ENCODE peak calls at places on chromosomes 1 and 21, in six cellular contexts. G is suprapubic skin, O is HCT116, V is GM12891, I is transverse colon, P is HepG2. X is an unnamed sample.

GRCh38 chr1:201241716-201242115 is 41.6 kb upstream of the PKP1 start:
- DNase-seq in G (no peak), O (no peak), V (no peak), I (no peak), P (no peak), X (no peak)

GRCh38 chr1:4375812-4376211 is 278.6 kb upstream of the AJAP1 start:
- DNase-seq in G (no peak), O (no peak), V (no peak), I (no peak), P (no peak), X (no peak)

GRCh38 chr1:175000697-175001187 is 995 bp downstream of the CACYBP start:
- DNase-seq in G (no peak), O (no peak), V (no peak), I (no peak), P (no peak), X (no peak)

GRCh38 chr1:237938553-237938952 is 47.8 kb upstream of the ZP4 start:
- DNase-seq in G (no peak), O (no peak), V (no peak), I (peak), P (no peak), X (no peak)

GRCh38 chr1:212545941-212546638 is 62.5 kb upstream of the ATF3 start:
- DNase-seq in G (no peak), O (no peak), V (no peak), I (no peak), P (no peak), X (no peak)

GRCh38 chr21:36730291-36731281 is 31.7 kb downstream of the SIM2 start:
- DNase-seq in G (no peak), O (no peak), V (no peak), I (no peak), P (peak), X (no peak)

GRCh38 chr1:35644204-35644603 is 2.9 kb upstream of the PSMB2 start:
- DNase-seq in G (no peak), O (no peak), V (no peak), I (no peak), P (no peak), X (no peak)

GRCh38 chr1:118118469-118118868 is 66.6 kb downstream of the SPAG17 start:
- DNase-seq in G (no peak), O (no peak), V (no peak), I (no peak), P (peak), X (no peak)

GRCh38 chr1:228152918-228153258 is 3.2 kb downstream of the GJC2 start:
- DNase-seq in G (no peak), O (no peak), V (peak), I (no peak), P (no peak), X (no peak)

GRCh38 chr1:70517444-70517843 is 106.4 kb downstream of the CTH start:
- DNase-seq in G (no peak), O (no peak), V (no peak), I (no peak), P (no peak), X (no peak)

GRCh38 chr1:233613252-233614172 is at the start of gene KCNK1:
- DNase-seq in G (no peak), O (peak), V (no peak), I (peak), P (no peak), X (peak)

GRCh38 chr1:3625151-3625907 is 514 bp downstream of the TPRG1L start:
- DNase-seq in G (no peak), O (no peak), V (no peak), I (peak), P (peak), X (no peak)

DNA sequence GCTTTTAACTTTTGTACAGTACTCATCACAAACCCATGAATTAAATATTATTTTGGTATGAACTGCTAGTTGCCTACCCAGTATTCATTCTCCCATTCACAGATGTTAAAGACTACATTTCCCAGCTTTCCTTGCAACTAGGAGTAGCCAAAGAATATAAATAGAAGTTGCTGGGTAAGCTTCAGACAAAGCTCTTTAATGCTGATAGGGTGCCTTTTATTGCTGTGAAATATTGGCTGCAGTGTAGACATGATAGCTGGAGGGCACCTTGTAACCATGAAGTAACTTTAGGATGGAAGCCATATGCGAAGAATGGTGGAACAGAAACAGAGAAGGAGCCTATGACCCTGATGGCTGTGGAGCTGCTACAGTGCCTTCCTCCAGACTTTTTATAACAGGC is 16.7 kb downstream of the JUN start:
- DNase-seq in G (no peak), O (no peak), V (no peak), I (no peak), P (no peak), X (no peak)
- TF ChIP-seq POLR2A in G (no peak), O (no peak), V (no peak), I (no peak), P (no peak), X (no peak)

GRCh38 chr1:58763214-58763613 is 20.6 kb downstream of the JUN start:
- DNase-seq in G (no peak), O (no peak), V (no peak), I (no peak), P (peak), X (no peak)
- TF ChIP-seq POLR2AphosphoS5 in G (no peak), O (no peak), V (no peak), I (no peak), P (no peak), X (no peak)

DNA sequence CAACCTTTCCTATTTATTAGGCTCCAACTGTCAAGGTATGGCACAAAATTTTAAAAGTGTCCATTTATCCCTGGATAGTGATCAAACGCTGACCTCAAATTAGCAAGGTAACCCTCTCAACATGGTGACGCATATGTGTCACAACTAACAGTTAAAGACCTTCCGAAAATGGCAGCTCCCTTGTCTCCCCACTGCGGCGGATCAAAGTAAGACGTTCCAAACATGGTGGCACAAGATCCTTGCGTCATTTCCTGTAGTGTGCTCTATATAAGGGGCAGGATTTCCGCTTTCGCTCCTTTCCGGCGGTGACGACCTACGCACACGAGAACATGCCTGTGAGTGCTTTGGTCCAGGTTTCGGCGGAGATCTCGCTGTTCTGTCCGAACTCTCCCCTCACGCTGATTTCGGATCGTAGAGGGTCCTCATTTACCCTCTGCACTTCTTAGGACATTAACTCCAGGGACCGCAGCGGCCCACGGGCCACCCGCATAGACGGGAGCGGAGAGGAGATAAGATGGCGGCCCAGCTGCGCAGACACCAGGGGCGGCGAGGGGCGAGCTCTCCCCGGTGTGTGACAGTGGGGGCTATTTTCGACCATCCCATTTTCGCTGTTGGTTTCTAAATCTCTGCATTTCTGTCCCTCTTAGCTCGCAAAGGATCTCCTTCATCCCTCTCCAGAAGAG is at the start of gene RPS27:
- DNase-seq in G (peak), O (peak), V (peak), I (peak), P (peak), X (peak)
- TF ChIP-seq POLR2A in G (peak), O (peak), V (peak), I (peak), P (peak), X (peak)

DNA sequence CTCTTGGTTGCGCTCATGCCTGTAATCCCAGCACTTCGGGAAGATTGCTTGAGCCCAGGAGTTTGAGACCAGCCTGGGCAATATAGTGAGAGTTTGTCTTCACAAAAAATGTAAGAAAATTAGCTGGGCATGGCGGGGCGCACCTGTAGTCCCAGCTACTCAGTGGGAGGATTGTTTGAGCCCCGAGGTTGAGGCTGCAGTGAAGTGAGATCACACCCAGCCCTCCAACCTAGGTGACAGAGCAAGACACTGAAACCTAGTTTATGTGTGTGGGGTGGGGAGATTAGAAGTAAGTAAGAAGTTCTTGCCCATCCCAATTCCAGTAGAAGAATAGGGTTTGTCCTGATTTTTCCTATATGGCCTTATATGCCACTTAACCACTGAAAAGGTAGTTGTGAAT is 2.0 kb downstream of the RPL5 start:
- DNase-seq in G (no peak), O (no peak), V (no peak), I (no peak), P (no peak), X (no peak)
- TF ChIP-seq POLR2AphosphoS5 in G (no peak), O (peak), V (no peak), I (no peak), P (no peak), X (no peak)

X was measured in vagina.